ENCODE peak calls at places on chromosomes 1 and 21, in nine cellular contexts. J is BE2C, Y is neural progenitor cell, V is tibial artery, B is endothelial cell of umbilical vein, L is fibroblast of lung, O is adrenal gland, S is HL-60, N is lung. F is an unnamed sample.
A peak's percentile ranks its signal among the peaks of the same experiment; 100 is the strongest.

GRCh38 chr1:228278432-228278941 is 70.6 kb downstream of the OBSCN start:
- DNase-seq in Y (no peak), L (no peak), N (no peak), S (no peak), O (peak; percentile 19), B (no peak), J (peak; percentile 10), V (no peak), F (no peak)

GRCh38 chr1:9009438-9010366 is 16.5 kb downstream of the SLC2A7 start:
- DNase-seq in N (no peak), V (no peak), B (peak; percentile 40), L (peak; percentile 11), J (no peak), O (no peak), S (no peak), Y (peak; percentile 72), F (peak; percentile 18)

GRCh38 chr1:204446413-204447111 is 34.9 kb upstream of the PPP1R15B start:
- DNase-seq in N (peak; percentile 70), V (peak; percentile 70), O (peak; percentile 81), Y (peak; percentile 93), L (peak; percentile 67), S (no peak), B (peak; percentile 65), J (peak; percentile 89), F (peak; percentile 89)

GRCh38 chr21:28487455-28488070 is 505.1 kb downstream of the LTN1 start:
- DNase-seq in B (no peak), Y (no peak), J (no peak), S (no peak), L (peak; percentile 59), V (no peak), N (no peak), O (no peak), F (no peak)

GRCh38 chr1:117271959-117272358 is 61.2 kb upstream of the VTCN1 start:
- DNase-seq in J (no peak), V (no peak), N (no peak), Y (no peak), S (no peak), O (no peak), B (no peak), L (no peak), F (no peak)

GRCh38 chr1:160144921-160145320 is 6.5 kb upstream of the ATP1A4 start:
- DNase-seq in V (no peak), S (no peak), Y (peak; percentile 18), N (no peak), L (peak; percentile 19), O (no peak), J (no peak), B (no peak), F (no peak)

GRCh38 chr1:185719021-185719420 is 15.2 kb upstream of the HMCN1 start:
- DNase-seq in L (peak; percentile 86), S (no peak), B (peak; percentile 41), O (no peak), Y (peak; percentile 55), V (peak; percentile 52), J (no peak), N (no peak), F (peak; percentile 44)

GRCh38 chr1:234994411-234995295 is 134.0 kb downstream of the TOMM20 start:
- DNase-seq in L (no peak), N (no peak), B (no peak), S (no peak), V (no peak), Y (no peak), O (no peak), J (no peak), F (no peak)

GRCh38 chr1:24714859-24715520 is 30.3 kb upstream of the CLIC4 start:
- DNase-seq in O (peak; percentile 44), J (no peak), S (no peak), B (no peak), L (peak; percentile 18), Y (no peak), V (no peak), N (no peak), F (no peak)

GRCh38 chr1:110003747-110004428 is 19.3 kb downstream of the AHCYL1 start:
- DNase-seq in L (peak; percentile 98), Y (peak; percentile 65), O (peak; percentile 66), V (peak; percentile 88), N (peak; percentile 83), S (peak; percentile 73), J (no peak), B (peak; percentile 93), F (peak; percentile 56)

DNA sequence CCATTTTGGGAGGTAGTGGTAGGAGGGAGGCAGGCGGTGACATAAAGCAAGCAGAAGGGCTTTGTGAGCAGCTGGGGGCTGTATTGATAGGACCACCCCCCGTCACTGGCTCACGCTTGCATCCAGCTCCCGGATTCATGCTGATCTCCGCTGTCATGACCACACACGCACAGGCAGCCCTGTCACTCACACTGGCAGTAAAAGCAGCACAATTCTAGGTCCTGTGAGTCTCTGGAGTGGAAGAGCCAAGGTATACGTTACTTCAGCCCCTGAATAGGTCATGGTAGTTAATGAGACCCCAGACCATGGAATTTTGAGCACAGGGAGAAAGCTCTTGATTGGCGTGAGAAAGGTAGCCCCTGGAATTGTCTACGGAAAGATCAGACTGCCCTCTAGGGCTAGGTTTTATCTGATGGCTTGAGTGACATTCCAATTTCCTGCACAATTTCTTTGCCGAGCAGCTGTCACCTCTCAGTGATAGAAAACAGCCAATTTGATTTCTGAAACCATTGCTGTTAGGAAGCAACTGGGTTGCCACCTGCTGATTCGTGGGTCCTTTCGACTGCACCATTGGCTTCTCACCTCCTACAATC is 5.4 kb downstream of the OR2B11 start:
- DNase-seq in B (no peak), J (no peak), N (no peak), S (no peak), L (no peak), V (no peak), O (no peak), Y (peak; percentile 13), F (no peak)
- TF ChIP-seq CTCF in B (no peak), J (no peak), N (no peak), S (no peak), L (no peak), V (no peak), O (no peak), Y (peak; percentile 28), F (no peak)

DNA sequence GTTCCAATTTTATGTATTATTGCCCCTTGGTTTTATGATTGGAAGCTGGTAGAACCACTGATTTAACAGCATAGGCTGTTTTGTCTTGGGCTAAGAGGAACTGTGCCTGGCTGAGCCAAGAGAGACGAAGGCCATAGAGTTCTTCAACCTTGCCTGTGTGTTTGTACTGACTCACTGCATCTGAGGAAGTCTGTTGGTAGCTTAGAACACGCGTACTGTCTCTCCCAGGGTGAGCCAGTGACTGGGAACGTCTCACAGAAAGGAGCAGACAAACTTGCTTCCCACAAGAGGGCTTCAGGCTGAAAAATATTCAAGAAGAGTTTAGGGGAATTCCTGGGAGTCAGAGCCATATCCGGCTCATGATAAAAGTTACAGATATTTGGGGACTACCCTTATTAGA is 14.9 kb downstream of the TMEM51 start:
- DNase-seq in J (no peak), N (no peak), B (peak; percentile 67), L (peak; percentile 65), O (peak; percentile 67), Y (no peak), V (no peak), S (no peak), F (peak; percentile 46)
- TF ChIP-seq CTCF in J (no peak), N (no peak), B (no peak), L (no peak), O (no peak), Y (no peak), V (no peak), S (no peak), F (no peak)

DNA sequence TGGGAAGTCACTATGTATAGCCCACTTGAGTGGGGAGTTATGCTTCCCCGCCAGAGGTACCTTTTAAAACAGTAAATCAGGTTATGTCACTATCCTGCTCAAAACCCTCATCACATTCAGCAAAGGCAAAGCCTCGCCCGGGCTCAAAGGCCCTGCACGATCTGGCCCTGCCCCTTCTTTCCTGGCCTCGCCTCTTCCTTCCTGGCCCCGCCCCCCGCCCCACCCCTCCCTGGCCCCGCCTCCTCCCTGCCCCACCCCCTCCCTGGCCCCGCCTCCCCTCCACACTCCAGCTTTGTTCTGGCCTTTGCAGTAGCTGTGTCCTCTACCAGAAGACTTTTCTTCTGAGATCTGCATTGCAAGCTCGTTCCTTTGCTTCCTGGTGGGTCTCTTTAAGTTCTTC is 6.6 kb downstream of the LDLRAD2 start:
- DNase-seq in O (peak; percentile 74), Y (peak; percentile 73), V (no peak), N (no peak), S (no peak), B (no peak), L (no peak), J (peak; percentile 55), F (no peak)
- TF ChIP-seq CTCF in O (no peak), Y (no peak), V (no peak), N (no peak), S (no peak), B (no peak), L (no peak), J (no peak), F (no peak)

GRCh38 chr1:202186327-202186726 is 7.3 kb upstream of the LGR6 start:
- DNase-seq in N (no peak), Y (no peak), L (no peak), B (no peak), J (no peak), S (no peak), V (no peak), O (no peak), F (no peak)

GRCh38 chr1:202187697-202188407 is 5.7 kb upstream of the LGR6 start:
- DNase-seq in B (no peak), Y (no peak), L (no peak), O (no peak), J (no peak), V (no peak), S (no peak), N (no peak), F (no peak)

GRCh38 chr1:202182040-202182877 is 11.3 kb upstream of the LGR6 start:
- DNase-seq in Y (no peak), B (no peak), L (no peak), J (no peak), V (no peak), N (no peak), S (no peak), O (no peak), F (no peak)

GRCh38 chr1:202187040-202187671 is 6.4 kb upstream of the LGR6 start:
- DNase-seq in N (peak; percentile 59), J (no peak), Y (no peak), L (no peak), B (no peak), O (no peak), S (no peak), V (no peak), F (no peak)

DNA sequence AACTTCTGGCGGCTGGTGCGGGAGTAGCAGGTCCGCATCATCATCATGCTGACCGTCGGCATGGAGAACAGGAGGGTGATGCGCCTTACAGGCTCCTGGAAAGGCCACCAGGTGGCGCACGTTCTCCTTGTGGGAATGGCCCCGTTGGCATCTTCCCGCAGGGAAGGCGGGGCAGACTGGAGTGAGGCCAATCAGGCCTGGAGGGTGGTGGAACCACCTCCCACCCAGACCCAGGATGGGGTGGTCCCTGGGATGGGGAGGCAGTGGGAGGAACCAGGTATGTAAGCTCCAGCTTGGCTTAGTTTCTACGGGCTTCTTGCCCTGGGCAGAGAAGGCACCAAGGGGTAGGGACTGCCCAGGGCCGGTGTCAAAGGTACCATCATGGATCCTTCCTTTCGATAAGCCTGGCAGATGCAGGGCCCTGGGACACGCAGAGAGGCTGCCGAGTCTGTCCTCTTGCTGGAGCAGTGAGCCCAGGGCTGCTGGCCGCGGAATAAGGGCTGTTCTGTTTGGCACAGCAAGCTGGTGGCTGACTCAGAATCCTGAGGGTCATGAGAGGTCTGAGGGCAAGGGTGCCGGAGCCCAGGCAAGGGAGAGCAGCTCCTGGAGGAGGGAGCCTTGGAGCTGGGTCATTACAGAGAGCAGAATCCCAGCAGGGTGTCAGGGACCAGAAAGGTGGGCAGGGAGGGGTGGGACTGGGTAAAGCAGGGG is 8.7 kb upstream of the LGR6 start:
- DNase-seq in Y (peak; percentile 96), B (peak; percentile 83), S (peak; percentile 77), J (peak; percentile 98), V (peak; percentile 69), O (peak; percentile 92), L (peak; percentile 75), N (peak; percentile 81), F (peak; percentile 94)
- TF ChIP-seq CTCF in Y (peak; percentile 95), B (peak; percentile 92), S (peak; percentile 89), J (peak; percentile 96), V (peak; percentile 81), O (peak; percentile 82), L (peak; percentile 84), N (peak; percentile 72), F (peak; percentile 89)

F was measured in Calu3.